ENCODE peak calls at places on chromosomes 6 and 20, in five cellular contexts. Z is GM23338, C is vagina, E is stomach, K is spleen. A is an unnamed sample.
A peak's percentile ranks its signal among the peaks of the same experiment; 100 is the strongest.

GRCh38 chr6:97133071-97133470 is 149.9 kb downstream of the MMS22L start:
- DNase-seq in K (no peak), E (no peak), C (no peak), Z (no peak), A (no peak)

GRCh38 chr6:133277228-133277894 is 36.2 kb downstream of the EYA4 start:
- DNase-seq in C (no peak), Z (no peak), K (no peak), E (no peak), A (no peak)

GRCh38 chr20:64167676-64168075 is 3.4 kb downstream of the MYT1 start:
- DNase-seq in Z (no peak), E (no peak), K (no peak), C (no peak), A (no peak)

GRCh38 chr20:54630582-54630981 is 155.2 kb downstream of the DOK5 start:
- DNase-seq in K (no peak), C (no peak), E (no peak), Z (no peak), A (no peak)

GRCh38 chr6:165886169-165886568 is 223.1 kb upstream of the PDE10A start:
- DNase-seq in Z (no peak), K (no peak), E (no peak), C (no peak), A (no peak)

GRCh38 chr6:116268589-116269293 is 11.0 kb downstream of the TSPYL1 start:
- DNase-seq in E (no peak), K (no peak), Z (peak; percentile 85), C (no peak), A (no peak)

GRCh38 chr20:8082025-8082424 is 50.0 kb upstream of the PLCB1 start:
- DNase-seq in E (no peak), Z (peak; percentile 72), C (no peak), K (no peak), A (no peak)

GRCh38 chr20:25297141-25297905 is 49.4 kb downstream of the PYGB start:
- DNase-seq in C (no peak), K (no peak), E (no peak), Z (no peak), A (no peak)

DNA sequence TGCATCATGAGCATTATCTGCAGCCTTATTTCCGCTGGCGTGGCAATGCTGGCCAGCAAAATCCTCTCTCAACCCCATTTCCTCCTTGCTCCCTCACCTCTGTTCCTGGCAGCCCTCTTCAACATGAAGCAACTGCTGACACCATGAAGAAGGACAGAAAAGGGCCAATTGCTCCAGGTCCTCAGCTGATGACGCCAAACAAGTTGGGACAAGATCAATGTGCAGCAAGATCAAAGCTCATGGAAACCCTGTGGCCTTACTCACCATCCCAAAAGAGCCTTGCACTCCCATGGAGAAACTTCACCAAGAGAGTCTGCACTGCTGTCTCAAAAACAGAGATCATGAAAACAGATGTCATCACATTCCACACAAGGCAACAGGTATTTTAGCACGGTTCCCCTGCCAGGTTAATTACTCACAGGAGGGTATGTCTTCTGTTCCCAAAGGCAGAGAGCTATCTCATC is 7.4 kb downstream of the GFOD1 start:
- DNase-seq in C (no peak), K (no peak), E (no peak), Z (no peak), A (peak; percentile 44)
- TF ChIP-seq POLR2AphosphoS5 in C (no peak), K (no peak), E (no peak), Z (no peak), A (no peak)

GRCh38 chr6:110561708-110562107 is 85.3 kb upstream of the SLC22A16 start:
- DNase-seq in E (no peak), C (no peak), Z (no peak), K (no peak), A (no peak)
- TF ChIP-seq POLR2AphosphoS5 in E (no peak), C (no peak), Z (no peak), K (no peak), A (no peak)

DNA sequence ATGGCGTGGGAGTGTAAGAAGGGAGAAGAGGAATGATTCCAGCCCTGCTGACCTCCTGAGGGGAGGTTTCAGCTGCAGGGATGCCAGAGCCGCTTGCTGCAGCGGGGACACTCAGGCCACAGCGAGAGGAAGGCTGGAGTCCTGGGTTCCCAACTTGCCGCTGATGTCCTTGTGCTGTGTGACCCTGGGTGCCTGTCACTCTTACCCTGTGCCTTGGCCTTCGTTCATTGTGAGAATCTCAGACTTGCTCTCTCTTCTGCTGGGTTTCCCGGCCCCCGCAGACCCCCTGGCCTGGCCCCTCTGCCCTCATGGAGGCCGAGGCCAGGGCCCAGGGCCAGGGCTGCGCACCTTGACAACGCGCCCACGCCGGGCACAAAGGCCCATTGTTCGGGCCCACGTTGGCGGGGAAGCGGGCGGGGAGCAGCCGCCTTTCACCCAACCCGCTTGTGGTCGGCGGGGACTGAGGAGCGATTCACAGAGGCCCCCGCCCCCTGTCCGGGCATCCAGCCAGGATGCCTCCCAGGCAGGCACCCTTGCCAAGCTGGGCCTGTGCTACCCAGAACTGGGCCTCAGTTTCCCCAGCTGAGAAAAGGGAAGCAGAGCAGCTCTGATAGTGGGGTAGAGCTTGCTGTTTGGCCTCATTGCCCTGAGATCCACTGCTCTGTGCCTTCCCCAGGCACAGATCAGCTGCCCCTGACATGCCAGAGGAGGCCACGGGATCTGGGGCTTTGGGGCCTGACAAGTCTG is 52.4 kb downstream of the CEBPB start:
- DNase-seq in K (no peak), E (peak; percentile 74), Z (no peak), C (no peak), A (peak; percentile 79)
- TF ChIP-seq POLR2AphosphoS5 in K (no peak), E (no peak), Z (no peak), C (no peak), A (peak; percentile 12)

GRCh38 chr20:33810885-33811762 is at the start of gene CHMP4B:
- DNase-seq in Z (peak; percentile 99), C (peak; percentile 99), K (peak; percentile 100), E (peak; percentile 100), A (peak; percentile 99)
- TF ChIP-seq POLR2AphosphoS5 in Z (peak; percentile 45), C (peak; percentile 88), K (peak; percentile 94), E (peak; percentile 93), A (peak; percentile 83)

GRCh38 chr6:11214911-11215310 is 17.6 kb downstream of the NEDD9 start:
- DNase-seq in C (no peak), E (no peak), K (no peak), Z (no peak), A (no peak)

GRCh38 chr6:11215773-11216172 is 16.7 kb downstream of the NEDD9 start:
- DNase-seq in C (no peak), E (peak; percentile 59), Z (no peak), K (no peak), A (no peak)

GRCh38 chr6:11214438-11214837 is 18.0 kb downstream of the NEDD9 start:
- DNase-seq in Z (no peak), C (no peak), E (no peak), K (no peak), A (no peak)

GRCh38 chr6:11212625-11213024 is 19.8 kb downstream of the NEDD9 start:
- DNase-seq in E (no peak), C (no peak), K (no peak), Z (no peak), A (peak; percentile 34)

DNA sequence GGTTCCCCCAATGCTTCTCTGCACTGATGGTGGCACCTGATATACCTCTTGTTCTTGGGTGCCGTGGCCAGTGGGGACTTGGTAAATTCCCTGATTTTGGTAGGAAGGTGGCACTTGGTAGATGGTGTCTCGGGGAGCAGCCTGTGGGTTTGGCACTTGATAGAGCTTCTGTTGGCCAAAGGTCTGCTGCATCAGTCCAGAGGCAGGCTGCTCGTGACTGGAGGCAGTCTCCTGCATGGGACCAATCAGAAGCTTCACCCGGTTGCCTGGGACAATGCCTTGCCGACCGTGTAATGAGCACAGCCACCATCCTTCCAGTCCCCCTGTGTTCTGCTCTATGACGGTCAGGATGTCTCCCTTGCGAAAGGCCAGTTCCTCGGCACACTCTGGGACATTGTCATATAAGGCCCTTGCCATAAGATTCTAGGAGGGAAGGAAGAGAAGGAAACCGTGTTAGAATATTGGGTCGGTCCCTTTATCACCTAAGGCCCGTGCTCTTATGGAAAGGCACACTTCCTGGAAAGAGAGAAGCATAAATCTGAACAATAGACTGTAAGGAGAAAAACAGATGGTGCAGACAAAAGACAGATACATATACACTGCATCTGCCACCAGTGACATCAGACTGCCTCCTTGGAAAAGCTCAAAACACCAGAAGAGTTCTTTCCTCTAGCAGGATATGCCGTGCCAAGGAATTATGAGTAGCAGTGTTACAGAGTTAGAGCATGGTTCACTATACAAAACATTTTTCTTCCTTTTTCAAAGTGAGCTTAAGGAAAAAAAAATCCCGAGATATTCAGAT is 19.0 kb downstream of the NEDD9 start:
- DNase-seq in Z (no peak), K (no peak), C (no peak), E (no peak), A (peak; percentile 38)
- TF ChIP-seq POLR2AphosphoS5 in Z (no peak), K (no peak), C (no peak), E (no peak), A (peak; percentile 18)

GRCh38 chr6:137977814-137978213 is 110.8 kb downstream of the TNFAIP3 start:
- DNase-seq in Z (no peak), E (no peak), C (no peak), K (no peak), A (no peak)

GRCh38 chr6:137976430-137976829 is 109.4 kb downstream of the TNFAIP3 start:
- DNase-seq in C (no peak), Z (no peak), E (no peak), K (no peak), A (no peak)

GRCh38 chr6:137977206-137977605 is 110.1 kb downstream of the TNFAIP3 start:
- DNase-seq in Z (no peak), E (no peak), K (no peak), C (no peak), A (no peak)

GRCh38 chr6:137973201-137973600 is 106.1 kb downstream of the TNFAIP3 start:
- DNase-seq in E (no peak), K (no peak), Z (no peak), C (no peak), A (no peak)

GRCh38 chr6:137975058-137975940 is 108.2 kb downstream of the TNFAIP3 start:
- DNase-seq in K (no peak), E (no peak), C (no peak), Z (peak; percentile 27), A (no peak)
- TF ChIP-seq POLR2AphosphoS5 in K (no peak), E (no peak), C (no peak), Z (no peak), A (no peak)

DNA sequence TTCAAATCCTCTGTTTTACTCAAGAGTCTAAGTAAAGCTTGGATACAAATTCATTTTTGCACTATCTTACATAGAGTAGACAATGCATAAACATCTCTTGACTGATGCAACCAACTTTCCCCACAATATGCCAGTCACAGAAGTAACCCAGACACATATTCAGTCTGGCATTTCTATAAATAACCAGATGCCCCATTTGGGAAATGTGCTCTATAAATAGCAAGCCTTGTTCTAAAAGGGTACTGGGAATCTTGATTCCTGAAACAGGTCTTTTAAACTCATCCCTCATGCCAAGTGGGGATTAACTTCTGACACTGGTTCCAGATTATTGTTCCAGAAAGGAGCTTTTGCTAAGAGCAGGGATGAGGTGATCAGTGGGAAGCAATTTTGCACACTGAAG is 411.7 kb downstream of the EPM2A start:
- DNase-seq in C (no peak), K (no peak), Z (no peak), E (no peak), A (no peak)
- TF ChIP-seq POLR2AphosphoS5 in C (no peak), K (no peak), Z (no peak), E (no peak), A (no peak)